ENCODE peak calls at places on chromosomes 6 and 20, in five cellular contexts. One of them, this sample, is unnamed.

GRCh38 chr6:51093899-51094665 is 275.4 kb downstream of the TFAP2B start:
- DNase-seq in K562: no peak
- DNase-seq in H1: no peak
- DNase-seq in GM12878: no peak
- DNase-seq in HepG2: no peak
- DNase-seq in this sample: no peak

GRCh38 chr6:15079288-15079817 is 166.5 kb upstream of the JARID2 start:
- DNase-seq in H1: no peak
- DNase-seq in HepG2: peak
- DNase-seq in GM12878: no peak
- DNase-seq in K562: peak
- DNase-seq in this sample: no peak

GRCh38 chr20:62143118-62143975 is at the start of the genes PSMA7 and SS18L1:
- DNase-seq in K562: peak
- DNase-seq in HepG2: peak
- DNase-seq in GM12878: no peak
- DNase-seq in H1: peak
- DNase-seq in this sample: peak

GRCh38 chr20:13279171-13279570 is 58.1 kb downstream of the ISM1 start:
- DNase-seq in H1: no peak
- DNase-seq in HepG2: no peak
- DNase-seq in GM12878: no peak
- DNase-seq in K562: no peak
- DNase-seq in this sample: no peak

GRCh38 chr20:46568570-46569129 is 18.2 kb upstream of the OCSTAMP start:
- DNase-seq in GM12878: no peak
- DNase-seq in K562: peak
- DNase-seq in HepG2: peak
- DNase-seq in H1: no peak
- DNase-seq in this sample: no peak

GRCh38 chr6:135950709-135951108 is 99.2 kb downstream of the PDE7B start:
- DNase-seq in K562: no peak
- DNase-seq in H1: no peak
- DNase-seq in HepG2: no peak
- DNase-seq in GM12878: no peak
- DNase-seq in this sample: no peak

GRCh38 chr6:149821492-149821891 is 42.7 kb downstream of the LRP11 start:
- DNase-seq in H1: no peak
- DNase-seq in HepG2: no peak
- DNase-seq in GM12878: no peak
- DNase-seq in K562: peak
- DNase-seq in this sample: no peak

GRCh38 chr20:19741914-19742313 is 16.1 kb upstream of the RIN2 start:
- DNase-seq in K562: no peak
- DNase-seq in H1: no peak
- DNase-seq in GM12878: no peak
- DNase-seq in HepG2: no peak
- DNase-seq in this sample: no peak

GRCh38 chr6:71404145-71404966 is 115.7 kb downstream of the OGFRL1 start:
- DNase-seq in HepG2: peak
- DNase-seq in GM12878: no peak
- DNase-seq in H1: no peak
- DNase-seq in K562: no peak
- DNase-seq in this sample: peak

GRCh38 chr6:148143771-148144170 is 198.9 kb upstream of the SASH1 start:
- DNase-seq in HepG2: no peak
- DNase-seq in GM12878: no peak
- DNase-seq in K562: no peak
- DNase-seq in H1: no peak
- DNase-seq in this sample: no peak

GRCh38 chr6:118400582-118400981 is 147.5 kb upstream of the PLN start:
- DNase-seq in K562: peak
- DNase-seq in HepG2: peak
- DNase-seq in GM12878: no peak
- DNase-seq in H1: no peak
- DNase-seq in this sample: no peak

GRCh38 chr6:149318581-149319286 is 1.2 kb downstream of the TAB2 start:
- DNase-seq in H1: no peak
- DNase-seq in HepG2: peak
- DNase-seq in K562: peak
- DNase-seq in GM12878: no peak
- DNase-seq in this sample: no peak

GRCh38 chr6:15327271-15327670 is 81.4 kb downstream of the JARID2 start:
- DNase-seq in K562: peak
- DNase-seq in H1: peak
- DNase-seq in GM12878: no peak
- DNase-seq in HepG2: no peak
- DNase-seq in this sample: peak

GRCh38 chr20:18284805-18285533 is 3.4 kb upstream of the ZNF133 start:
- DNase-seq in K562: no peak
- DNase-seq in H1: no peak
- DNase-seq in HepG2: no peak
- DNase-seq in GM12878: no peak
- DNase-seq in this sample: no peak

GRCh38 chr6:149925253-149925973 is 2.5 kb upstream of the RAET1G start:
- DNase-seq in HepG2: no peak
- DNase-seq in H1: peak
- DNase-seq in K562: no peak
- DNase-seq in GM12878: no peak
- DNase-seq in this sample: no peak

GRCh38 chr6:157570104-157570503 is 189.1 kb downstream of the ZDHHC14 start:
- DNase-seq in H1: no peak
- DNase-seq in HepG2: peak
- DNase-seq in GM12878: no peak
- DNase-seq in K562: no peak
- DNase-seq in this sample: no peak

GRCh38 chr6:160180706-160181105 is 59.1 kb downstream of the SLC22A1 start:
- DNase-seq in K562: no peak
- DNase-seq in GM12878: no peak
- DNase-seq in HepG2: no peak
- DNase-seq in H1: no peak
- DNase-seq in this sample: no peak

GRCh38 chr6:154210678-154211077 is 145.9 kb downstream of the IPCEF1 start:
- DNase-seq in K562: no peak
- DNase-seq in GM12878: no peak
- DNase-seq in H1: no peak
- DNase-seq in HepG2: no peak
- DNase-seq in this sample: no peak

GRCh38 chr6:32074996-32075532 is 34.1 kb downstream of the TNXB start:
- DNase-seq in K562: no peak
- DNase-seq in H1: no peak
- DNase-seq in HepG2: no peak
- DNase-seq in GM12878: no peak
- DNase-seq in this sample: no peak

GRCh38 chr6:21384211-21384610 is 209.3 kb upstream of the SOX4 start:
- DNase-seq in GM12878: no peak
- DNase-seq in HepG2: peak
- DNase-seq in K562: no peak
- DNase-seq in H1: no peak
- DNase-seq in this sample: no peak

GRCh38 chr20:20713244-20713765 is 861 bp upstream of the RALGAPA2 start:
- DNase-seq in H1: no peak
- DNase-seq in K562: peak
- DNase-seq in GM12878: no peak
- DNase-seq in HepG2: peak
- DNase-seq in this sample: no peak

GRCh38 chr20:58481541-58482021 is 33.6 kb downstream of the APCDD1L start:
- DNase-seq in H1: peak
- DNase-seq in HepG2: peak
- DNase-seq in K562: peak
- DNase-seq in GM12878: no peak
- DNase-seq in this sample: peak

DNA sequence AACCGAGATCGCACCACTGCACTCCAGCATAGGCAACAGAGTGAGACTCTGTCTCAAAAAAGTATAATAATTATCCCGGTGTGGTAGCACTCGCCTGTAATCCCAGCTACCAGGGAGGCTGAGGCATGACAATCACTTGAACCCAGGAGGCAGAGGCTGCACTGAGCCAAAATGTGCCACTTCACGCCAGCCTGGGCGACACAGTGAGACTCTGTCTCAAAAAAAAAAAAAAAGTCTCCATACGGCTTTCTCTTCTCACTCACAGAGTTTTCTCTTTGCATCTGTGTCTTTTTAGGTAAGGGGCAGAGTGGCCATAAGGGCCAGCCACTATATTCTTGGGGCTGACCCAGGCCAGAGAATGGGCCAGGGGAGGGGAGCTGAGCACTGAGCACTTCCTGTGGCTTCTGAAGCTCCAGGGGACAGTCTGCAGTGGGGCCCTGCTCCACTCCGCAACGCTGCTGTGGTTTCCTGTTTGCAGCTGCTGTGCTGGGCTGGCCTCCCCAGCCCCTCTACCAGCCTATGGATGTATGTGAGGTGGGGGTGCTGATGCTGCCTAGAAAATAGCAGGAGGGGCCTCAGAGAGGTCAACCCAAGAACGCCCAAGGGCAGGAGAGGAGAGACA is 16.2 kb downstream of the SLA2 start:
- DNase-seq in GM12878: no peak
- DNase-seq in K562: no peak
- DNase-seq in H1: no peak
- DNase-seq in HepG2: no peak
- DNase-seq in this sample: no peak
- TF ChIP-seq SRF in GM12878: no peak
- TF ChIP-seq SRF in K562: no peak
- TF ChIP-seq SRF in H1: no peak
- TF ChIP-seq SRF in HepG2: no peak
- TF ChIP-seq SRF in this sample: no peak

GRCh38 chr6:47306887-47307286 is 2.8 kb downstream of the TNFRSF21 start:
- DNase-seq in GM12878: no peak
- DNase-seq in K562: no peak
- DNase-seq in HepG2: no peak
- DNase-seq in H1: no peak
- DNase-seq in this sample: no peak
- TF ChIP-seq MAX in GM12878: no peak
- TF ChIP-seq MAX in K562: no peak
- TF ChIP-seq MAX in HepG2: no peak
- TF ChIP-seq MAX in H1: no peak
- TF ChIP-seq MAX in this sample: no peak

DNA sequence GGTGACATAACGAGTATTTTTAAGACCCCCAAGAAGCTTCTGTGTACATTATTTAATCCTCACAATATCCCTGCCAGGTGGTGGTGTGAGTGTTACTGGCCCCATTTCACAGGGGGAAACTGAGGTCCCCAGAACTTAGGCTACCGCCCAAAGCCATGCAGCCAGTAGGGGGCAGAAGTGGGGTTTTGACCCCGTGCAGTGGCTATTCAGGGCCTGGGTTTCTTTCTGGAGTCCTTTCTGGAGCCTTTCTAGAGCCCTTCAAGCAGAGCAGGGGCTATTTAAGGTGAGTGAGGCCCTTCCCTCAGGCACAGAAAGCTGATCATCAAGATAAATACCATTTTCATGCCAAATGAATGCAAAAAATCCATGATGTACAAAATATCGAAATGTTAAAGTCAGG is 59.0 kb downstream of the CTCFL start:
- DNase-seq in H1: no peak
- DNase-seq in K562: peak
- DNase-seq in GM12878: no peak
- DNase-seq in HepG2: no peak
- DNase-seq in this sample: no peak
- TF ChIP-seq CTCF in H1: peak
- TF ChIP-seq CTCF in K562: peak
- TF ChIP-seq CTCF in GM12878: no peak
- TF ChIP-seq CTCF in HepG2: no peak
- TF ChIP-seq CTCF in this sample: peak

DNA sequence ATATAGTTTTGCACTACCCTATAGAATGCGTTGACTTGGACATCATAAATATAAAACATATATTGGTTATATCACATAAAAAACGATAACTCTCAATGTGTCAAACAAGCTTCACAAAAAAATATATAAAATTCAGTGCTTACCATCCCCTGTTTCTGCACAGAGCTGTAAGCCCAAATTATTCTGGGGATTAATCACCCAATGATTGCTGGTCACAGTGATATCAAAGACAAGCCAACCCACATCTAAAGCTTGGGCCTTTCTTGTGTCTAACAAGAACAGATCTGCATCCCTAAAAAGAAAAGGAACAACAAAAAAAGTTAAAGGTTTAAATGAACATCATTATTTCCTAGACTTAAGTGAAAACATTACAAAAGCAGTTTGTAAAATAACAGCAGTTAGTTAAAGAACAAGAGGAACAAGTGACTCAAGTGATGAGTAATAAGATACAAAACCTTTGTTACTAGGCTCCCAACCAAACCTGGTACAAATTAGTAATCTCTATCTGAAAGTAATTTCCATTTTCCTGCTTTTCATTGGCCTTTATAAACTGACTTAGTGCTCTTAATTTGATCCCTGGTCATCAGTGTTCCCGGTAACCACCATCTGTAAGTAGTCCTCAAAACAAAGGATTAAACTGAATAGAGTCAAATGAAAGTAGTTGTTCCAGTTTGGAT is 81.1 kb downstream of the BMP5 start:
- DNase-seq in H1: no peak
- DNase-seq in HepG2: no peak
- DNase-seq in GM12878: no peak
- DNase-seq in K562: no peak
- DNase-seq in this sample: no peak
- TF ChIP-seq SRF in H1: no peak
- TF ChIP-seq SRF in HepG2: no peak
- TF ChIP-seq SRF in GM12878: no peak
- TF ChIP-seq SRF in K562: no peak
- TF ChIP-seq SRF in this sample: no peak

GRCh38 chr6:52283111-52283510 is 1.4 kb downstream of the MCM3 start:
- DNase-seq in K562: no peak
- DNase-seq in H1: no peak
- DNase-seq in HepG2: no peak
- DNase-seq in GM12878: no peak
- DNase-seq in this sample: no peak

GRCh38 chr6:52284460-52285173 is at the start of gene MCM3:
- DNase-seq in H1: peak
- DNase-seq in HepG2: peak
- DNase-seq in K562: peak
- DNase-seq in GM12878: peak
- DNase-seq in this sample: peak

GRCh38 chr6:52284131-52284459 is 447 bp downstream of the MCM3 start:
- DNase-seq in K562: peak
- DNase-seq in HepG2: peak
- DNase-seq in GM12878: no peak
- DNase-seq in H1: peak
- DNase-seq in this sample: no peak

GRCh38 chr6:52286798-52287432 is 2.4 kb upstream of the MCM3 start:
- DNase-seq in GM12878: no peak
- DNase-seq in HepG2: peak
- DNase-seq in H1: peak
- DNase-seq in K562: peak
- DNase-seq in this sample: peak

GRCh38 chr6:52285174-52286068 is 879 bp upstream of the MCM3 start:
- DNase-seq in H1: no peak
- DNase-seq in GM12878: no peak
- DNase-seq in HepG2: peak
- DNase-seq in K562: peak
- DNase-seq in this sample: no peak
- TF ChIP-seq MAX in H1: no peak
- TF ChIP-seq MAX in GM12878: no peak
- TF ChIP-seq MAX in HepG2: no peak
- TF ChIP-seq MAX in K562: no peak
- TF ChIP-seq MAX in this sample: no peak